ENCODE peak calls at places on chromosomes 12 and 14, in six cellular contexts. J is cardiac septum; X is activated naive CD4-positive, alpha-beta T cell treated with anti-CD3 and anti-CD28 coated beads for 36 hours; I is activated T-helper 1 cell treated with anti-CD3 and anti-CD28 coated beads, Interleukin-12 subunit alpha, Interleukin-12 subunit beta, Interleukin-2, Interleukin-4 antibody, amounts not matched to agents 30 ng/mL and 10 ng/mL and 1 ng/mL, durations not matched to agents 14 hours and 24 hours and 36 hours; B is stimulated activated effector memory CD8-positive, alpha-beta T cell treated with anti-CD3 and anti-CD28 coated beads, Interleukin-12 subunit alpha, Interleukin-12 subunit beta, amount 100 ng/mL, for 72 hours; S is H9. Q is an unnamed sample.

GRCh38 chr14:78752789-78753188 is 582.6 kb downstream of the NRXN3 start:
- DNase-seq in J (no peak), X (no peak), I (no peak), B (no peak), S (no peak), Q (no peak)

GRCh38 chr12:6141048-6141447 is 16.6 kb upstream of the VWF start:
- DNase-seq in J (no peak), X (peak; percentile 63), I (no peak), B (no peak), S (no peak), Q (no peak)

GRCh38 chr12:101685121-101685520 is 12.3 kb upstream of the CHPT1 start:
- DNase-seq in J (no peak), X (no peak), I (no peak), B (no peak), S (no peak), Q (no peak)

GRCh38 chr14:20583908-20584307 is 3.9 kb downstream of the RNASE11 start:
- DNase-seq in J (no peak), X (no peak), I (no peak), B (no peak), S (no peak), Q (no peak)

GRCh38 chr14:55976219-55976618 is 142.0 kb upstream of the PELI2 start:
- DNase-seq in J (no peak), X (no peak), I (no peak), B (no peak), S (no peak), Q (no peak)

GRCh38 chr12:27578689-27579372 is 54.8 kb downstream of the PPFIBP1 start:
- DNase-seq in J (no peak), X (no peak), I (no peak), B (no peak), S (no peak), Q (no peak)

GRCh38 chr12:109738878-109739665 is 25.4 kb downstream of the FAM222A start:
- DNase-seq in J (peak; percentile 73), X (no peak), I (no peak), B (no peak), S (peak; percentile 25), Q (peak; percentile 38)

GRCh38 chr14:53152909-53153701 is at the start of gene DDHD1:
- DNase-seq in J (peak; percentile 87), X (peak; percentile 82), I (peak; percentile 83), B (peak; percentile 83), S (peak; percentile 85), Q (peak; percentile 96)

GRCh38 chr12:115912440-115912839 is 365.1 kb downstream of the MED13L start:
- DNase-seq in J (no peak), X (no peak), I (no peak), B (no peak), S (no peak), Q (no peak)

GRCh38 chr14:54188036-54188666 is 208.7 kb upstream of the CDKN3 start:
- DNase-seq in J (no peak), X (no peak), I (no peak), B (no peak), S (no peak), Q (no peak)

Q was measured in AG08396.